ENCODE peak calls at places on chromosome 21, in nine cellular contexts. T, J, P, H, A, K, E, Q and U are unnamed samples.
A peak's percentile ranks its signal among the peaks of the same experiment; 100 is the strongest.

GRCh38 chr21:35940074-35940927 is 120.0 kb downstream of the SETD4 start:
- DNase-seq in H (peak; percentile 87), E (no peak), K (no peak), T (peak; percentile 28), Q (no peak), P (peak; percentile 29), A (peak; percentile 29), J (peak; percentile 81), U (no peak)

GRCh38 chr21:14058566-14058965 is 152.2 kb downstream of the LIPI start:
- DNase-seq in Q (peak; percentile 38), K (no peak), J (no peak), A (no peak), E (peak; percentile 41), H (no peak), T (no peak), P (no peak), U (no peak)

GRCh38 chr21:34553199-34553952 is 41.4 kb upstream of the KCNE1 start:
- DNase-seq in E (no peak), Q (no peak), J (peak; percentile 37), T (no peak), H (no peak), K (no peak), P (no peak), A (no peak), U (no peak)

GRCh38 chr21:29499734-29500343 is 201.1 kb downstream of the BACH1 start:
- DNase-seq in H (no peak), E (no peak), Q (no peak), T (no peak), A (no peak), P (no peak), K (no peak), J (peak; percentile 75), U (no peak)

GRCh38 chr21:29144736-29145353 is 14.4 kb downstream of the MAP3K7CL start:
- DNase-seq in J (peak; percentile 31), E (no peak), H (no peak), A (no peak), Q (no peak), P (no peak), K (no peak), T (no peak), U (no peak)

GRCh38 chr21:38267136-38267535 is 10.3 kb downstream of the KCNJ15 start:
- DNase-seq in J (no peak), E (no peak), H (no peak), A (no peak), T (no peak), K (no peak), Q (no peak), P (no peak), U (no peak)

GRCh38 chr21:23478381-23478780 is 2128.9 kb downstream of the MRPL39 start:
- DNase-seq in J (no peak), T (no peak), Q (no peak), A (no peak), K (no peak), H (no peak), P (no peak), E (no peak), U (no peak)

GRCh38 chr21:36994501-36995189 is 11.9 kb upstream of the RIPPLY3 start:
- DNase-seq in T (no peak), J (no peak), Q (no peak), E (no peak), A (no peak), H (no peak), K (no peak), P (no peak), U (no peak)

GRCh38 chr21:40070871-40071270 is 203.6 kb downstream of the PCP4 start:
- DNase-seq in A (no peak), E (no peak), H (no peak), J (no peak), T (no peak), K (no peak), Q (no peak), P (no peak), U (no peak)

GRCh38 chr21:39882186-39882882 is 15.1 kb downstream of the PCP4 start:
- DNase-seq in H (peak; percentile 88), J (no peak), Q (no peak), T (no peak), P (no peak), E (no peak), K (no peak), A (no peak), U (no peak)

GRCh38 chr21:29330797-29331196 is 32.1 kb downstream of the BACH1 start:
- DNase-seq in J (no peak), K (no peak), P (no peak), Q (no peak), E (no peak), H (no peak), T (no peak), A (no peak), U (no peak)

GRCh38 chr21:38386967-38387366 is 111.3 kb downstream of the ERG start:
- DNase-seq in E (no peak), K (no peak), H (peak; percentile 20), P (no peak), A (no peak), T (no peak), J (no peak), Q (no peak), U (no peak)

GRCh38 chr21:45695086-45695485 is 51.6 kb downstream of the PCBP3 start:
- DNase-seq in A (no peak), H (no peak), Q (no peak), E (no peak), P (no peak), J (peak; percentile 14), T (no peak), K (no peak), U (no peak)
- TF ChIP-seq CTCF in A (no peak), H (no peak), Q (no peak), E (no peak), P (no peak), J (peak; percentile 43), T (no peak), K (no peak), U (no peak)

GRCh38 chr21:44483288-44484237 is 28.3 kb downstream of the LRRC3 start:
- DNase-seq in K (no peak), E (no peak), T (no peak), Q (no peak), J (no peak), P (no peak), H (no peak), A (no peak), U (no peak)
- H3K4me3 ChIP-seq in K (no peak overlapping the region), E (no peak overlapping the region), T (no peak overlapping the region), Q (no peak overlapping the region), J (no peak overlapping the region), P (no peak overlapping the region), H (no peak overlapping the region), A (no peak overlapping the region), U (no peak overlapping the region)

GRCh38 chr21:44612669-44613229 is 870 bp downstream of the KRTAP10-8 start:
- DNase-seq in P (no peak), H (no peak), E (peak; percentile 42), J (no peak), A (no peak), Q (no peak), T (no peak), K (no peak), U (no peak)

GRCh38 chr21:44611551-44611950 is 328 bp upstream of the KRTAP10-8 start:
- DNase-seq in E (no peak), K (no peak), H (no peak), P (no peak), Q (no peak), T (no peak), J (no peak), A (no peak), U (no peak)

GRCh38 chr21:44613386-44614155 is 1.7 kb downstream of the KRTAP10-8 start:
- DNase-seq in P (no peak), Q (no peak), E (peak; percentile 38), T (no peak), H (no peak), J (no peak), K (no peak), A (no peak), U (no peak)

GRCh38 chr21:44614161-44614631 is 2.3 kb downstream of the KRTAP10-8 start:
- DNase-seq in J (no peak), K (no peak), A (no peak), T (no peak), E (no peak), Q (no peak), P (no peak), H (no peak), U (no peak)

GRCh38 chr21:44612029-44612486 is at the start of gene KRTAP10-8:
- DNase-seq in K (no peak), Q (no peak), J (no peak), P (no peak), H (no peak), T (no peak), A (no peak), E (no peak), U (no peak)
- TF ChIP-seq CTCF in K (no peak), Q (no peak), J (no peak), P (no peak), H (no peak), T (no peak), A (no peak), E (no peak), U (no peak)

DNA sequence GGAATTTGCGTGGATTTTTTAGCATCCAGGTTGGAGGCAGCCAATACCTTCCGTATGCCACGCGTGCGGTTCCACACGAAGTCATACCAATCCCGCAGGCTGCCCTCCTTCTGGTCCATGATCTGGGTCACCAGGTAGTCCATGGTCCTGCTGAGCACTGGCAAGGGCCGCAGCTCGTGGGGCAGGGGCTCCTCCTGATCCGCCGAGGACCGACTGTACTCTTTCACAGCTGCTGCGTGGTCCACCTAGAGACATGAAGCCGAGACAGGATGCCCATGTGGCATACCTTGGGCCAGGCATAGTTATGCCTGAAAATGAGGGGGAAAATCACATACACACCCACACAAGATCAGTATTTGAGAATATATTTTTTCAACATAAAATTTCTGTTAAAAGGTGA is 12.1 kb downstream of the MCM3AP start:
- DNase-seq in E (no peak), A (no peak), T (no peak), J (no peak), H (no peak), K (no peak), Q (no peak), P (no peak), U (no peak)
- H3K4me3 ChIP-seq in E (no peak overlapping the region), A (no peak overlapping the region), T (no peak overlapping the region), J (no peak overlapping the region), H (no peak overlapping the region), K (no peak overlapping the region), Q (no peak overlapping the region), P (no peak overlapping the region), U (no peak overlapping the region)